ENCODE peak calls at places on chromosomes 16 and 17, in five cellular contexts. R, L, P, I and W are unnamed samples.

GRCh38 chr17:76268991-76269981 is 4.1 kb downstream of the UBALD2 start:
- DNase-seq in P (no peak), I (peak; percentile 49), R (peak; percentile 44), L (peak; percentile 67), W (no peak)

GRCh38 chr17:77541995-77542394 is 401.2 kb downstream of the SEC14L1 start:
- DNase-seq in R (no peak), P (no peak), I (peak; percentile 74), L (no peak), W (no peak)

GRCh38 chr17:76414334-76415295 is 30.2 kb downstream of the SPHK1 start:
- DNase-seq in P (no peak), R (peak; percentile 89), L (peak; percentile 68), I (peak; percentile 80), W (no peak)

GRCh38 chr16:8026450-8026849 is 563.9 kb downstream of the TMEM114 start:
- DNase-seq in R (no peak), I (no peak), L (no peak), P (no peak), W (peak; percentile 29)

GRCh38 chr17:42819939-42820535 is 4.0 kb downstream of the BECN1 start:
- DNase-seq in L (peak; percentile 31), I (peak; percentile 23), P (no peak), R (peak; percentile 83), W (peak; percentile 77)

GRCh38 chr16:55495616-55496289 is 13.1 kb upstream of the LPCAT2 start:
- DNase-seq in R (no peak), P (no peak), I (no peak), L (peak; percentile 92), W (no peak)

GRCh38 chr17:27808629-27809028 is 8.3 kb upstream of the NOS2 start:
- DNase-seq in L (no peak), I (no peak), R (no peak), P (no peak), W (no peak)

GRCh38 chr17:2222901-2223616 is 80.5 kb downstream of the SMG6 start:
- DNase-seq in L (peak; percentile 60), I (peak; percentile 69), R (peak; percentile 31), P (no peak), W (no peak)

GRCh38 chr17:36527851-36528250 is 6.8 kb downstream of the MYO19 start:
- DNase-seq in L (no peak), I (no peak), R (no peak), P (no peak), W (no peak)

GRCh38 chr17:34485999-34486398 is 93.4 kb upstream of the TMEM132E start:
- DNase-seq in R (no peak), P (no peak), L (no peak), I (no peak), W (no peak)

GRCh38 chr16:1105888-1106620 is 10.0 kb upstream of the C1QTNF8 start:
- DNase-seq in P (peak; percentile 35), I (peak; percentile 42), R (peak; percentile 88), L (peak; percentile 100), W (peak; percentile 87)

GRCh38 chr16:22257440-22257839 is 39.8 kb upstream of the POLR3E start:
- DNase-seq in I (no peak), P (no peak), R (no peak), L (no peak), W (no peak)

GRCh38 chr16:60414617-60415016 is 1621.6 kb downstream of the CDH8 start:
- DNase-seq in R (no peak), I (no peak), P (no peak), L (no peak), W (no peak)

GRCh38 chr17:7732981-7733557 is 15.5 kb downstream of the DNAH2 start:
- DNase-seq in P (no peak), L (peak; percentile 5), I (no peak), R (no peak), W (no peak)

GRCh38 chr17:72502111-72502939 is 381.5 kb downstream of the SOX9 start:
- DNase-seq in I (no peak), L (no peak), P (no peak), R (no peak), W (no peak)

GRCh38 chr17:57869599-57870282 is 19.9 kb upstream of the MRPS23 start:
- DNase-seq in R (no peak), L (peak; percentile 98), P (no peak), I (no peak), W (no peak)

GRCh38 chr17:49676276-49676868 is 1.5 kb downstream of the SPOP start:
- DNase-seq in R (no peak), L (peak; percentile 22), P (no peak), I (no peak), W (no peak)

GRCh38 chr16:3857189-3858013 is 23.1 kb downstream of the CREBBP start:
- DNase-seq in R (no peak), P (no peak), I (no peak), L (peak; percentile 75), W (no peak)

GRCh38 chr17:4938670-4939553 is 934 bp downstream of the SLC25A11 start:
- DNase-seq in P (no peak), I (no peak), L (peak; percentile 84), R (no peak), W (no peak)

GRCh38 chr17:28854457-28855382 is at the start of gene ERAL1:
- DNase-seq in I (peak; percentile 87), R (peak; percentile 88), L (peak; percentile 96), P (peak; percentile 77), W (peak; percentile 76)

GRCh38 chr17:1490643-1491405 is 1.7 kb downstream of the MYO1C start:
- DNase-seq in R (peak; percentile 60), L (peak; percentile 98), P (no peak), I (peak; percentile 79), W (peak; percentile 56)

GRCh38 chr17:48100591-48101011 is 677 bp downstream of the CBX1 start:
- DNase-seq in P (peak; percentile 58), R (peak; percentile 71), L (no peak), I (peak; percentile 30), W (peak; percentile 35)

GRCh38 chr16:69241911-69242310 is 54.9 kb downstream of the SNTB2 start:
- DNase-seq in L (no peak), I (no peak), R (no peak), P (no peak), W (no peak)

GRCh38 chr16:53967172-53967571 is 263.2 kb downstream of the FTO start:
- DNase-seq in I (no peak), P (no peak), L (no peak), R (no peak), W (no peak)
- TF ChIP-seq CTCF in I (no peak), P (no peak), L (no peak), R (no peak), W (no peak)

GRCh38 chr16:89729863-89730574 is 8.7 kb downstream of the ZNF276 start:
- DNase-seq in I (no peak), R (peak; percentile 65), L (no peak), P (no peak), W (no peak)
- TF ChIP-seq CTCF in I (no peak), R (no peak), L (no peak), P (no peak), W (no peak)

GRCh38 chr17:79597996-79598557 is 12.8 kb downstream of the RBFOX3 start:
- DNase-seq in R (no peak), I (no peak), L (no peak), P (no peak), W (no peak)
- TF ChIP-seq CTCF in R (no peak), I (no peak), L (no peak), P (no peak), W (no peak)

DNA sequence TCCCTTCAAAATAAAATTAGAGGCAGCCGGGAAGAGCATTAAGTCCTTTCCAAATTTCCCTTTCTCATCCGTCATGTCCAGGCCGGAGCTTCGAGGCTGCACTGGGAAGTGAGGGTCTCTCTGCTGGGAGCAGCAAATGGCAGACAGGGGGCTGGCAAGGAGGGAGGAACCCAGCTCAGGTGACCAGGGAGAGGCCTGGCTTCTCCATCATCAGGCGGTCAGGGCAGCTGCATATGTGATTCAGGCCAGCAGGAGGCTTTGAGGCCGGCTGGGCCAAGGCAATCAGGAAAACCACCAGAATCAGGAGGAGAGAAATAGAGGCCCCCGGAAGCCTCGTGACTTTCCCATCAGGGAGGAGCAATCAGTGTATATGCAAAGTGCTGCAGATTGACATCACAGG is 85.0 kb upstream of the RPL38 start:
- DNase-seq in P (no peak), I (no peak), L (no peak), R (peak; percentile 70), W (peak; percentile 17)
- TF ChIP-seq CTCF in P (no peak), I (no peak), L (no peak), R (peak; percentile 44), W (no peak)